ENCODE peak calls at places on chromosomes 7 and 10, in four cellular contexts. J is cardiac muscle cell, P is GM13976, D is GM06990. Q is an unnamed sample.

GRCh38 chr7:55249332-55249731 is 115.8 kb upstream of the LANCL2 start:
- DNase-seq in J (no peak), P (no peak), D (no peak), Q (no peak)

GRCh38 chr7:768881-769504 is 41.9 kb upstream of the PRKAR1B start:
- DNase-seq in D (no peak), J (peak), P (no peak), Q (no peak)

GRCh38 chr7:102284891-102285540 is 1.7 kb upstream of the SH2B2 start:
- DNase-seq in J (no peak), D (no peak), P (no peak), Q (no peak)

GRCh38 chr7:54831046-54831643 is 72.1 kb upstream of the SEC61G start:
- DNase-seq in J (no peak), P (no peak), D (no peak), Q (no peak)

GRCh38 chr7:20236790-20237189 is 19.6 kb upstream of the MACC1 start:
- DNase-seq in P (no peak), J (no peak), D (no peak), Q (no peak)

GRCh38 chr7:54841772-54842707 is 83.0 kb upstream of the SEC61G start:
- DNase-seq in P (no peak), D (no peak), J (peak), Q (no peak)

GRCh38 chr10:778626-779330 is 89.3 kb upstream of the DIP2C start:
- DNase-seq in J (no peak), P (peak), D (no peak), Q (no peak)

GRCh38 chr7:86152926-86153325 is 490.8 kb upstream of the GRM3 start:
- DNase-seq in J (no peak), P (no peak), D (no peak), Q (no peak)

GRCh38 chr7:135706858-135707569 is 21.0 kb downstream of the SLC13A4 start:
- DNase-seq in J (no peak), P (no peak), D (no peak), Q (no peak)

GRCh38 chr10:129909531-129910286 is 54.4 kb downstream of the EBF3 start:
- DNase-seq in J (no peak), D (no peak), P (no peak), Q (no peak)

GRCh38 chr10:102280397-102281015 is 35.2 kb downstream of the GBF1 start:
- DNase-seq in D (no peak), J (peak), P (no peak), Q (no peak)

GRCh38 chr10:22437620-22438588 is 92.6 kb downstream of the SPAG6 start:
- DNase-seq in P (peak), J (no peak), D (no peak), Q (no peak)

GRCh38 chr10:76540786-76541185 is 1096.8 kb downstream of the KCNMA1 start:
- DNase-seq in P (no peak), J (no peak), D (no peak), Q (no peak)

GRCh38 chr7:70920886-70921285 is 211.1 kb upstream of the GALNT17 start:
- DNase-seq in D (no peak), P (no peak), J (peak), Q (no peak)

GRCh38 chr7:29989257-29989995 is at the start of gene SCRN1:
- DNase-seq in J (peak), P (peak), D (peak), Q (no peak)

GRCh38 chr10:49441488-49442476 is 45.9 kb upstream of the DRGX start:
- DNase-seq in J (no peak), P (peak), D (peak), Q (no peak)

GRCh38 chr10:52563361-52563760 is 209.2 kb downstream of the MBL2 start:
- DNase-seq in J (no peak), P (no peak), D (no peak), Q (no peak)

GRCh38 chr10:52567247-52567580 is 205.4 kb downstream of the MBL2 start:
- DNase-seq in P (no peak), D (no peak), J (no peak), Q (no peak)

GRCh38 chr10:52568309-52568708 is 204.3 kb downstream of the MBL2 start:
- DNase-seq in J (no peak), P (no peak), D (no peak), Q (no peak)

GRCh38 chr10:52570490-52570889 is 202.1 kb downstream of the MBL2 start:
- DNase-seq in J (no peak), P (no peak), D (no peak), Q (no peak)

DNA sequence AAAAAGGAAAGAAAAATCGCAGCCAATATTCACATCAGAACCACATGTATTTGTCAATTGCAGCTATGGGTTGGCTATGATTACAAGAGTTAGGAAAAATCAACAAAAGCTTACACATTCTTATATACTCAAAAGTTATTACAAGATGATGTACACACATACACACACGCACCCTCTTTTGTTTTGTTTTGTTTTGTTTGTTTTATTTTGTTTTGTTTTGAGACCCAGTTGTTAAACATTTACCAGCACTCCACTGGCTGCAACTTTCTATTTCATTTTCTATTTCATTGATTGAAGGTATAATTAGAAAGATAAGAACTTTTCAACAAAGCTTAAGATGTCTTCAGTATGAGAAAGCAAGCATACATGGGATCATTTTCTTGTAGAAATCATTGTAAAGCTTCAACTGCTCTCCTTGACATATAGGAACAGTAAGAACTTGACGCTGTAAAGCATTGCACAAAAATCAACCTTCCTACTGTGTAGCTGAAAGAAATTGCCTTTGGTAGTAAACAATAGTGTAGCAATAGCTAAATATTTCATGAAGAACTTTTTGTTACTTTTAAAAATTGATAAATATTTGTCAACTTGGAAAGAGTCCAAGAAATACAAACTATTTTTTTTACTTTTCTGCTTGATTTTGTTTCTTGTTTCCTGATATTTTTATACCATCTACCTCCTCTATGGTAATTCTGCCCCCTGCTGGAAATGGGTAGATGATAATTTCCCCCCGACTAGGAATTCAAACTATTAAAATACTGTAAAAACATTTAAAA is 205.9 kb downstream of the MBL2 start:
- DNase-seq in J (peak), D (no peak), P (no peak), Q (no peak)
- TF ChIP-seq CTCF in J (peak), D (peak), P (no peak), Q (peak)

GRCh38 chr7:6718124-6718523 is 11.4 kb upstream of the ZNF12 start:
- DNase-seq in J (no peak), D (no peak), P (no peak), Q (no peak)
- TF ChIP-seq CTCF in J (no peak), D (peak), P (peak), Q (no peak)

GRCh38 chr10:91296471-91296870 is 76.0 kb downstream of the PCGF5 start:
- DNase-seq in J (peak), D (no peak), P (peak), Q (no peak)
- TF ChIP-seq CTCF in J (peak), D (peak), P (no peak), Q (no peak)

GRCh38 chr7:90216080-90216674 is 4.6 kb downstream of the STEAP2 start:
- DNase-seq in P (no peak), J (no peak), D (no peak), Q (no peak)
- TF ChIP-seq CTCF in P (no peak), J (no peak), D (no peak), Q (no peak)

GRCh38 chr10:94293344-94293743 is 69.4 kb downstream of the NOC3L start:
- DNase-seq in P (no peak), J (no peak), D (no peak), Q (no peak)

GRCh38 chr10:94288361-94289116 is 74.2 kb downstream of the NOC3L start:
- DNase-seq in J (no peak), P (no peak), D (no peak), Q (no peak)

GRCh38 chr10:94299417-94299816 is 63.3 kb downstream of the NOC3L start:
- DNase-seq in J (no peak), P (no peak), D (no peak), Q (no peak)

GRCh38 chr10:94292448-94293118 is 70.2 kb downstream of the NOC3L start:
- DNase-seq in D (no peak), P (no peak), J (no peak), Q (no peak)

GRCh38 chr10:94294168-94294567 is 68.6 kb downstream of the NOC3L start:
- DNase-seq in D (no peak), J (no peak), P (no peak), Q (no peak)
- TF ChIP-seq CTCF in D (no peak), J (no peak), P (no peak), Q (no peak)

DNA sequence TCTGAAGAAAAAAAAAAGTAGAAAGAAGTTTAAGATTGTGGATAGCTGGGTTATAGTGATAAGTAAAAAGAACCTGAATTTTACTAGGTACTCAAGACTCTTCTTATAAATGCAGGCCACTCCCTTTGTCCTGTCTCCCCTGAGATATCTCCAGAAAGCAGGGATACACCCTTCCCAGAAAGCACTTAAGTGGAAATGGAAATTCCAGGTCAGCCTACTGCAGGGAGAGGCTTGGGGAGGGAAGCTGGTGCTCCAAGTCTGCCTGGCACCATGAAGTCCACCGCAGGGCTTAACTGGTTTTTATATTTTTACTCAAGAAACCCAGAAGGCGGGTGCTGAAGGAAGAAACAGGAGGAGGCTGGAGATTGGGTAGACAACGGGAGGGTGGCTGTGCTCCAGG is 162.3 kb downstream of the INHBA start:
- DNase-seq in J (no peak), D (no peak), P (no peak), Q (no peak)
- TF ChIP-seq CTCF in J (no peak), D (no peak), P (no peak), Q (no peak)

GRCh38 chr7:140182917-140183316 is 6.1 kb upstream of the KDM7A start:
- DNase-seq in D (no peak), P (no peak), J (no peak), Q (no peak)
- TF ChIP-seq CTCF in D (no peak), P (no peak), J (no peak), Q (no peak)

DNA sequence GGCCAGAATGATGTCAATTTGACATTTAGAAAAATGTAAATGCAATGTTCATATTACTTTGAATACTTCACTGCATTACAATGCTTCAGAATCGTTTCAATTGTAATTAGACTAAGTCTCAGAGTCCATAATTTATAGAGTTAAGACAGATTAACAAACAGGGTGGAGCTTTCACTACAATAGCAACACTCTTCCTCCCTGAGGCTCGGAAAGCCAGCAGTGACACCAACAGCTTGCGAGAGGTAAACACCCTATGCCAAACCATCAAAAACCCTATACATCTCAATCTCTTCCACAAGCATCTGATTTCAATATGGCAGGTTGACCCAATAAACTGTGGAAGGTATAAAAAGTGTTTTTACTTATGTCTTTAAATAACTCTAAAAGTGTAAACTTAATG is 72.2 kb downstream of the DOCK4 start:
- DNase-seq in J (no peak), D (no peak), P (no peak), Q (no peak)
- TF ChIP-seq CTCF in J (no peak), D (no peak), P (no peak), Q (no peak)

Q was measured in thoracic aorta.